ENCODE peak calls at places on chromosomes 12 and 14, in four cellular contexts. N is SK-N-SH, B is A549, E is GM12878. I is an unnamed sample.

GRCh38 chr12:111645433-111645832 is 40.3 kb downstream of the BRAP start:
- DNase-seq in N (no peak), B (no peak), E (no peak), I (no peak)

GRCh38 chr12:83097656-83098055 is 410.9 kb downstream of the TMTC2 start:
- DNase-seq in N (no peak), B (no peak), E (no peak), I (no peak)

GRCh38 chr12:121713257-121714155 is 954 bp downstream of the TMEM120B start:
- DNase-seq in N (no peak), B (no peak), E (no peak), I (no peak)

GRCh38 chr12:46210835-46211439 is 57.9 kb downstream of the SLC38A1 start:
- DNase-seq in N (no peak), B (no peak), E (no peak), I (no peak)

GRCh38 chr14:91910201-91910600 is 37.3 kb downstream of the FBLN5 start:
- DNase-seq in N (no peak), B (no peak), E (no peak), I (no peak)

GRCh38 chr14:21940887-21941855 is 267.6 kb upstream of the OR4E1 start:
- DNase-seq in N (peak), B (peak), E (no peak), I (peak)

GRCh38 chr12:131835616-131836171 is 7.5 kb downstream of the MMP17 start:
- DNase-seq in N (no peak), B (no peak), E (no peak), I (no peak)

GRCh38 chr12:87127272-87127671 is 871.1 kb upstream of the MGAT4C start:
- DNase-seq in N (no peak), B (no peak), E (no peak), I (no peak)

GRCh38 chr12:14779834-14780233 is 23.4 kb downstream of the WBP11 start:
- DNase-seq in N (no peak), B (no peak), E (no peak), I (no peak)

GRCh38 chr14:54893151-54893760 is 9.4 kb downstream of the GCH1 start:
- DNase-seq in N (peak), B (peak), E (no peak), I (peak)

GRCh38 chr14:69877492-69877891 is 1.7 kb upstream of the SMOC1 start:
- DNase-seq in N (peak), B (no peak), E (no peak), I (no peak)

GRCh38 chr12:26636710-26637328 is 196.2 kb downstream of the ITPR2 start:
- DNase-seq in N (no peak), B (peak), E (no peak), I (peak)

GRCh38 chr12:75097003-75097402 is 112.6 kb downstream of the KCNC2 start:
- DNase-seq in N (no peak), B (no peak), E (no peak), I (no peak)

GRCh38 chr12:13173012-13173441 is 23.5 kb upstream of the EMP1 start:
- DNase-seq in N (no peak), B (no peak), E (no peak), I (no peak)

GRCh38 chr14:26867171-26867757 is 269.4 kb upstream of the NOVA1 start:
- DNase-seq in N (no peak), B (no peak), E (no peak), I (no peak)

GRCh38 chr12:121648458-121649028 is 20.9 kb downstream of the MORN3 start:
- DNase-seq in N (no peak), B (no peak), E (no peak), I (no peak)

GRCh38 chr12:53577941-53578352 is 48.2 kb downstream of the ATF7 start:
- DNase-seq in N (no peak), B (no peak), E (peak), I (no peak)

GRCh38 chr14:98724734-98725133 is 547.3 kb downstream of the BCL11B start:
- DNase-seq in N (no peak), B (no peak), E (no peak), I (no peak)

GRCh38 chr14:68306265-68306933 is 486.5 kb downstream of the ZFP36L1 start:
- DNase-seq in N (no peak), B (no peak), E (peak), I (no peak)

GRCh38 chr12:58249610-58250009 is 308.2 kb downstream of the ATP23 start:
- DNase-seq in N (no peak), B (no peak), E (no peak), I (no peak)

GRCh38 chr12:123045678-123046077 is 65.2 kb downstream of the ARL6IP4 start:
- DNase-seq in N (no peak), B (no peak), E (no peak), I (no peak)

GRCh38 chr12:96526110-96526509 is 36.7 kb downstream of the CFAP54 start:
- DNase-seq in N (no peak), B (no peak), E (no peak), I (no peak)

GRCh38 chr14:68520637-68521556 is 272.0 kb downstream of the ZFP36L1 start:
- DNase-seq in N (no peak), B (peak), E (no peak), I (peak)

GRCh38 chr12:11773889-11774677 is 124.6 kb downstream of the ETV6 start:
- DNase-seq in N (no peak), B (no peak), E (no peak), I (no peak)

DNA sequence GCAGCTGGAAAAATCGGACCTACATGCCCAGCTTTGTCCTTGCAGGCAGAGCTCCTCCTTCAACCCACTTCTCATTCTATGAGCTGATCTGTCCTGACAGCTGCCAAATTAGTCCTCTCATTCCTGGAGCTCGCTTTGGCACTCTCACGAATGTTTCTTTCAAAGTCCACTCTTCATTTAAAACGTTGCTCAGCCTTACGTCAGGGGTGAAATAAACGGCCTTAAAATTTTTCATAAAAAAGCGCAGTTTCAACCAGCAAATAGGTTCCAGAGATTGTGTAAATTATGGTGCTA is 120.9 kb upstream of the HIF1A start:
- DNase-seq in N (no peak), B (no peak), E (no peak), I (no peak)
- TF ChIP-seq PBX3 in N (no peak), B (no peak), E (no peak), I (no peak)

GRCh38 chr14:95305145-95305544 is 14.6 kb downstream of the CLMN start:
- DNase-seq in N (no peak), B (no peak), E (no peak), I (no peak)

GRCh38 chr14:95305940-95306339 is 13.8 kb downstream of the CLMN start:
- DNase-seq in N (no peak), B (no peak), E (no peak), I (no peak)

GRCh38 chr14:95303107-95303506 is 16.6 kb downstream of the CLMN start:
- DNase-seq in N (no peak), B (no peak), E (no peak), I (no peak)

GRCh38 chr14:95303552-95303951 is 16.2 kb downstream of the CLMN start:
- DNase-seq in N (peak), B (no peak), E (no peak), I (no peak)

GRCh38 chr14:95304342-95304741 is 15.4 kb downstream of the CLMN start:
- DNase-seq in N (no peak), B (no peak), E (no peak), I (no peak)
- TF ChIP-seq PBX3 in N (no peak), B (no peak), E (no peak), I (no peak)

GRCh38 chr12:2335517-2335916 is 282.7 kb downstream of the CACNA1C start:
- DNase-seq in N (no peak), B (no peak), E (no peak), I (no peak)
- TF ChIP-seq PBX3 in N (no peak), B (no peak), E (no peak), I (no peak)

DNA sequence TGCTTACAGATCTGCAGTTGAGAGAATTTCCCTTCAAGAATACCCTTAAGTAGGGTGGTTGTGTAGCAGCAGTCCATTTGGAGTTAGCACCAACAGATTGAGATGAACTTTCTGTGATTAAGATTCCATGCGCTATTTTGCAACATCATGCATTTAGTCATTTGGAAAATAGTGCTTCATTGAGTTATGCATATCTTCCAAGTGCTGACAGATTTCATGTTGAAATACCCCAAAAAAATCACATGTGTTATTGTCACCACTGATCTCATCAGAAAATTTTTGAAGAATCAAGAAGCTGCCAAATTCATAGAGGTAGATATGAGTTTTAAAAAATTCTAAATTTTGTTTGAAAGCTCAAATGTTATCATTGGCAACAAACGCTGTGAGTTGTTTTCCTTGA is 35.5 kb upstream of the OSBPL8 start:
- DNase-seq in N (no peak), B (no peak), E (no peak), I (no peak)
- TF ChIP-seq PBX3 in N (no peak), B (no peak), E (no peak), I (no peak)

GRCh38 chr14:105168496-105168978 is at the start of gene JAG2:
- DNase-seq in N (peak), B (peak), E (no peak), I (no peak)
- TF ChIP-seq PBX3 in N (peak), B (peak), E (peak), I (no peak)

GRCh38 chr14:103526247-103526913 is 2.6 kb upstream of the TRMT61A start:
- DNase-seq in N (no peak), B (no peak), E (no peak), I (no peak)

GRCh38 chr14:103528512-103529382 is at the start of gene TRMT61A:
- DNase-seq in N (peak), B (peak), E (no peak), I (peak)

GRCh38 chr14:103526914-103527248 is 2.1 kb upstream of the TRMT61A start:
- DNase-seq in N (no peak), B (no peak), E (no peak), I (no peak)

GRCh38 chr14:103528158-103528511 is 861 bp upstream of the TRMT61A start:
- DNase-seq in N (no peak), B (no peak), E (no peak), I (no peak)

GRCh38 chr14:103527408-103528157 is 1.4 kb upstream of the TRMT61A start:
- DNase-seq in N (no peak), B (no peak), E (peak), I (no peak)
- TF ChIP-seq PBX3 in N (no peak), B (no peak), E (no peak), I (no peak)

I was measured in HepG2.